ENCODE peak calls at places on chromosomes 5 and 9, in seven cellular contexts. One of them, this sample, is unnamed.

GRCh38 chr5:77232545-77232944 is 22.1 kb downstream of the PDE8B start:
- DNase-seq in kidney: no peak
- DNase-seq in MM.1S: no peak
- DNase-seq in B cell: no peak
- DNase-seq in keratinocyte: no peak
- DNase-seq in left ventricle myocardium inferior: no peak
- DNase-seq in fibroblast of mammary gland: no peak
- DNase-seq in this sample: no peak

GRCh38 chr5:80372780-80373179 is 35.1 kb upstream of the ZFYVE16 start:
- DNase-seq in MM.1S: no peak
- DNase-seq in fibroblast of mammary gland: no peak
- DNase-seq in left ventricle myocardium inferior: no peak
- DNase-seq in keratinocyte: no peak
- DNase-seq in kidney: no peak
- DNase-seq in B cell: no peak
- DNase-seq in this sample: no peak

GRCh38 chr5:32278403-32278802 is 34.3 kb downstream of the MTMR12 start:
- DNase-seq in B cell: no peak
- DNase-seq in kidney: no peak
- DNase-seq in left ventricle myocardium inferior: no peak
- DNase-seq in MM.1S: peak
- DNase-seq in keratinocyte: no peak
- DNase-seq in fibroblast of mammary gland: peak
- DNase-seq in this sample: no peak

GRCh38 chr5:142474426-142474825 is 149.6 kb upstream of the SPRY4 start:
- DNase-seq in fibroblast of mammary gland: no peak
- DNase-seq in left ventricle myocardium inferior: no peak
- DNase-seq in B cell: no peak
- DNase-seq in MM.1S: no peak
- DNase-seq in keratinocyte: peak
- DNase-seq in kidney: no peak
- DNase-seq in this sample: no peak

GRCh38 chr9:121269030-121269887 is 1.3 kb downstream of the GSN start:
- DNase-seq in keratinocyte: no peak
- DNase-seq in B cell: no peak
- DNase-seq in fibroblast of mammary gland: peak
- DNase-seq in MM.1S: no peak
- DNase-seq in left ventricle myocardium inferior: no peak
- DNase-seq in kidney: no peak
- DNase-seq in this sample: no peak

GRCh38 chr5:110414360-110414759 is 312.1 kb downstream of the TMEM232 start:
- DNase-seq in MM.1S: peak
- DNase-seq in left ventricle myocardium inferior: no peak
- DNase-seq in B cell: no peak
- DNase-seq in keratinocyte: no peak
- DNase-seq in kidney: no peak
- DNase-seq in fibroblast of mammary gland: peak
- DNase-seq in this sample: no peak

GRCh38 chr9:132014218-132014800 is 65.4 kb downstream of the MED27 start:
- DNase-seq in left ventricle myocardium inferior: no peak
- DNase-seq in fibroblast of mammary gland: no peak
- DNase-seq in B cell: no peak
- DNase-seq in kidney: no peak
- DNase-seq in keratinocyte: no peak
- DNase-seq in MM.1S: no peak
- DNase-seq in this sample: no peak

GRCh38 chr9:120997502-120997901 is 52.6 kb downstream of the C5 start:
- DNase-seq in keratinocyte: no peak
- DNase-seq in fibroblast of mammary gland: no peak
- DNase-seq in kidney: no peak
- DNase-seq in left ventricle myocardium inferior: no peak
- DNase-seq in MM.1S: no peak
- DNase-seq in B cell: no peak
- DNase-seq in this sample: no peak

GRCh38 chr5:142821733-142822487 is 51.7 kb downstream of the ARHGAP26 start:
- DNase-seq in kidney: no peak
- DNase-seq in keratinocyte: peak
- DNase-seq in fibroblast of mammary gland: peak
- DNase-seq in left ventricle myocardium inferior: no peak
- DNase-seq in MM.1S: no peak
- DNase-seq in B cell: no peak
- DNase-seq in this sample: no peak

GRCh38 chr9:129253820-129254381 is 75.8 kb upstream of the IER5L start:
- DNase-seq in kidney: peak
- DNase-seq in keratinocyte: no peak
- DNase-seq in B cell: peak
- DNase-seq in MM.1S: no peak
- DNase-seq in left ventricle myocardium inferior: peak
- DNase-seq in fibroblast of mammary gland: peak
- DNase-seq in this sample: peak

GRCh38 chr5:169599451-169599850 is 15.9 kb downstream of the SPDL1 start:
- DNase-seq in kidney: no peak
- DNase-seq in keratinocyte: no peak
- DNase-seq in MM.1S: no peak
- DNase-seq in B cell: no peak
- DNase-seq in fibroblast of mammary gland: no peak
- DNase-seq in left ventricle myocardium inferior: no peak
- DNase-seq in this sample: no peak

GRCh38 chr9:68949271-68950000 is 64.5 kb downstream of the PRKACG start:
- DNase-seq in kidney: no peak
- DNase-seq in fibroblast of mammary gland: peak
- DNase-seq in left ventricle myocardium inferior: peak
- DNase-seq in keratinocyte: no peak
- DNase-seq in MM.1S: peak
- DNase-seq in B cell: peak
- DNase-seq in this sample: no peak

GRCh38 chr5:74433255-74434123 is 207.0 kb downstream of the ENC1 start:
- DNase-seq in fibroblast of mammary gland: peak
- DNase-seq in B cell: no peak
- DNase-seq in left ventricle myocardium inferior: no peak
- DNase-seq in keratinocyte: peak
- DNase-seq in kidney: no peak
- DNase-seq in MM.1S: peak
- DNase-seq in this sample: no peak

GRCh38 chr5:133333561-133334150 is 278.7 kb downstream of the FSTL4 start:
- DNase-seq in keratinocyte: no peak
- DNase-seq in MM.1S: no peak
- DNase-seq in B cell: no peak
- DNase-seq in kidney: peak
- DNase-seq in fibroblast of mammary gland: no peak
- DNase-seq in left ventricle myocardium inferior: no peak
- DNase-seq in this sample: no peak

GRCh38 chr5:1173485-1174070 is 27.8 kb upstream of the SLC6A19 start:
- DNase-seq in keratinocyte: no peak
- DNase-seq in B cell: no peak
- DNase-seq in MM.1S: no peak
- DNase-seq in kidney: peak
- DNase-seq in left ventricle myocardium inferior: no peak
- DNase-seq in fibroblast of mammary gland: no peak
- DNase-seq in this sample: peak

GRCh38 chr9:106339882-106340281 is 523.1 kb upstream of the ZNF462 start:
- DNase-seq in MM.1S: no peak
- DNase-seq in fibroblast of mammary gland: no peak
- DNase-seq in keratinocyte: no peak
- DNase-seq in left ventricle myocardium inferior: no peak
- DNase-seq in kidney: no peak
- DNase-seq in B cell: no peak
- DNase-seq in this sample: no peak

GRCh38 chr9:69955536-69956355 is 87.9 kb upstream of the MAMDC2 start:
- DNase-seq in keratinocyte: no peak
- DNase-seq in MM.1S: no peak
- DNase-seq in B cell: no peak
- DNase-seq in left ventricle myocardium inferior: no peak
- DNase-seq in kidney: no peak
- DNase-seq in fibroblast of mammary gland: no peak
- DNase-seq in this sample: no peak

GRCh38 chr5:158170060-158170459 is 311.1 kb upstream of the CLINT1 start:
- DNase-seq in kidney: no peak
- DNase-seq in MM.1S: no peak
- DNase-seq in B cell: no peak
- DNase-seq in left ventricle myocardium inferior: no peak
- DNase-seq in fibroblast of mammary gland: no peak
- DNase-seq in keratinocyte: no peak
- DNase-seq in this sample: no peak

GRCh38 chr9:21968331-21969010 is 25.7 kb downstream of the CDKN2A start:
- DNase-seq in MM.1S: no peak
- DNase-seq in fibroblast of mammary gland: no peak
- DNase-seq in left ventricle myocardium inferior: no peak
- DNase-seq in kidney: peak
- DNase-seq in B cell: no peak
- DNase-seq in keratinocyte: no peak
- DNase-seq in this sample: no peak
- TF ChIP-seq CTCF in MM.1S: no peak
- TF ChIP-seq CTCF in fibroblast of mammary gland: no peak
- TF ChIP-seq CTCF in left ventricle myocardium inferior: no peak
- TF ChIP-seq CTCF in kidney: no peak
- TF ChIP-seq CTCF in B cell: no peak
- TF ChIP-seq CTCF in keratinocyte: no peak
- TF ChIP-seq CTCF in this sample: no peak

DNA sequence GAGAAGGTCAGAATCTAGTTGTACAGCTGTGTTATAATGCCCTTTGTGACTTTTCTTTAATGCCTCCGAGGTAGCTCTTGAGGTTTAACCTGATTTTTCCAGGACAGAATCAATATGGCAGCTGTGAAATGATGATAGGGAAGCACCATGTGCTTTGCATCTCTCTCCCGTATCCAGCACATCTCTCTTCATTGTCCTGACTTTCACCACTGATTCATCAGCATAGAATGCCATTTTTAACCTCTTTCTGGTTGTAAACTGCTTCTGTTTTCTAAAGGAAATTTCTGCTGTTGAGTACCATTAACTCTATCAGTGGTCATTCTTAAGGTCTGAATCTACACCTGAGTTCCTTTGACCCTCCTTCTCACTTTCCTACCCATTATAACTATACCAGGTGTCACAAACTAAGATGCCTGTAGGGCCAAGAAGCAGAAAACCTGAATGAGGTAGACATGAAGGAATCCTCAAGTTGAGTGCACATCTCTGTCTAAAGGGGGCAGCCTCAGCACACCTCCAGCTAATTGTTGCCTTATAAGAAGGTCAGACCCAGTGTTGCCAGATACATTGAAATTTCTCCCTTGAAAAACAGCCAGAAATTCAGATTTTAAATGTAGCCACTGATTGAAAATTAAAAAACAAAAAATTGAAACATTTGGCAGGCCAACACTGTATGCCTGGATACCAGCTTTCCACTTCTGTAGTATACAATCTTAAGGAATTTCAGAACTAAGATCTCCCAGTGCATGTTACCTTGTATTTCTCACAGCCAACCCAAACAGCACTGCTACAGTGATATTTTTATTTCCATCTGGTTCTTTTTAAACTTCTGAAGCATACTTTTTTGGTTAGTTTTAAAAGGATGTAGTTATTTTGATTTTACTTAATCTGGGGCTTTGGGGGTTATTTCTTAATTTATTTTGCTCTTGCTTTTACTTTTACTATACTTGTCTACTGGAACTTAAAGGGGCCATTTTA is 35.8 kb upstream of the TLX3 start:
- DNase-seq in MM.1S: peak
- DNase-seq in kidney: no peak
- DNase-seq in keratinocyte: no peak
- DNase-seq in left ventricle myocardium inferior: no peak
- DNase-seq in fibroblast of mammary gland: peak
- DNase-seq in B cell: no peak
- DNase-seq in this sample: no peak
- TF ChIP-seq CTCF in MM.1S: peak
- TF ChIP-seq CTCF in kidney: no peak
- TF ChIP-seq CTCF in keratinocyte: peak
- TF ChIP-seq CTCF in left ventricle myocardium inferior: peak
- TF ChIP-seq CTCF in fibroblast of mammary gland: peak
- TF ChIP-seq CTCF in B cell: no peak
- TF ChIP-seq CTCF in this sample: peak

DNA sequence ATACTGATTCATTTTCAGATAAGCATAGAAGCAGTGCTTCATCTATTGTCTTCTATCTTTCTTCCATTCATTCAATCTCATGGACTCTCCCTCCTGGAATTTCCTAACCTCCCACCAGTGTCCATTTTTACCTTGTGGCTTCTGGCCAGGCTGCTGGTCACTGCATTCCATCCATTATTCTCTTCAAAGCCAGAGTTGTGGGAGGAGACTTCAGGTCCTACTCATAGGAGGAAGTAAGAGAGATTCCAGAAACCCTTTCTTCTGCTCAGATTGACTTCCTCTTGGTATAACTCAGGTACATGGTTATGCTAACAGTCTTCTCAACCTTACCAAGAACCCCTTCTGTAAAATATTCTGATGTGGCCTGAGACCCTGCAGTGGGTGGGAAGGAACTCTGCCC is 153.3 kb upstream of the SLC12A2 start:
- DNase-seq in fibroblast of mammary gland: no peak
- DNase-seq in keratinocyte: no peak
- DNase-seq in B cell: no peak
- DNase-seq in left ventricle myocardium inferior: no peak
- DNase-seq in kidney: no peak
- DNase-seq in MM.1S: no peak
- DNase-seq in this sample: no peak
- TF ChIP-seq CTCF in fibroblast of mammary gland: no peak
- TF ChIP-seq CTCF in keratinocyte: no peak
- TF ChIP-seq CTCF in B cell: no peak
- TF ChIP-seq CTCF in left ventricle myocardium inferior: no peak
- TF ChIP-seq CTCF in kidney: no peak
- TF ChIP-seq CTCF in MM.1S: no peak
- TF ChIP-seq CTCF in this sample: no peak

GRCh38 chr5:78546597-78546996 is 102.0 kb downstream of the LHFPL2 start:
- DNase-seq in kidney: no peak
- DNase-seq in fibroblast of mammary gland: no peak
- DNase-seq in keratinocyte: no peak
- DNase-seq in B cell: no peak
- DNase-seq in left ventricle myocardium inferior: no peak
- DNase-seq in MM.1S: no peak
- DNase-seq in this sample: no peak

GRCh38 chr5:78548216-78548615 is 100.4 kb downstream of the LHFPL2 start:
- DNase-seq in kidney: no peak
- DNase-seq in B cell: no peak
- DNase-seq in fibroblast of mammary gland: no peak
- DNase-seq in keratinocyte: no peak
- DNase-seq in MM.1S: no peak
- DNase-seq in left ventricle myocardium inferior: no peak
- DNase-seq in this sample: no peak

GRCh38 chr5:78549043-78549442 is 99.5 kb downstream of the LHFPL2 start:
- DNase-seq in MM.1S: no peak
- DNase-seq in keratinocyte: no peak
- DNase-seq in left ventricle myocardium inferior: no peak
- DNase-seq in fibroblast of mammary gland: peak
- DNase-seq in kidney: no peak
- DNase-seq in B cell: no peak
- DNase-seq in this sample: no peak

GRCh38 chr5:78547171-78547570 is 101.4 kb downstream of the LHFPL2 start:
- DNase-seq in B cell: no peak
- DNase-seq in MM.1S: no peak
- DNase-seq in keratinocyte: no peak
- DNase-seq in fibroblast of mammary gland: peak
- DNase-seq in left ventricle myocardium inferior: no peak
- DNase-seq in kidney: no peak
- DNase-seq in this sample: no peak

DNA sequence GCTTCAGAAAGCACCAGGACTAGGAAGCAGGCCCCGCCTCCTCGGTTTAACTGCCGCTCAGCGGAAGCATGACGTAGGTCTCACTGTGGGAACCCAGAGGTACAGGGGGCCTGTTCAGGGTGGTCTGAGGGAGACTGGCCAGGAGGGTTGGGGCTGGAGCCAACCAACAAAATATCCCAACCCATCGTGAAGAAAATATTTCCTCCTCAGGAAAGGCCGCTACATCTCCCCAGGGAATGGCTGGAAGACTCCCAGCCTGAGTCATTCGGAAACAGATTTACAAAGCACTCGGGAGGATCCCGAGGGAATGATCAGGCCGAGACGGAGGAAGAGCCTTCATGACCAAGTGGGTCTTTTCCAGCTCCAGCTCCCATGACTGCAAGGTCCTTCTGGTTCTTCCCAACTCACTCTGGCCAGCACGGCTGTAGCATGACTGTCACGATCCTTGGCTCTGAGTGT is 100.8 kb downstream of the LHFPL2 start:
- DNase-seq in fibroblast of mammary gland: peak
- DNase-seq in B cell: no peak
- DNase-seq in left ventricle myocardium inferior: peak
- DNase-seq in MM.1S: no peak
- DNase-seq in kidney: peak
- DNase-seq in keratinocyte: no peak
- DNase-seq in this sample: no peak
- TF ChIP-seq CTCF in fibroblast of mammary gland: no peak
- TF ChIP-seq CTCF in B cell: no peak
- TF ChIP-seq CTCF in left ventricle myocardium inferior: no peak
- TF ChIP-seq CTCF in MM.1S: no peak
- TF ChIP-seq CTCF in kidney: no peak
- TF ChIP-seq CTCF in keratinocyte: no peak
- TF ChIP-seq CTCF in this sample: no peak